ENCODE peak calls at places on chromosomes 4 and X, in five cellular contexts. N is choroid plexus epithelial cell, S is NCI-H1694, G is osteocyte, P is fibroblast of pulmonary artery. T is an unnamed sample.

GRCh38 chrX:103919336-103919682 is 43.1 kb upstream of the TMSB15B start:
- DNase-seq in G (no peak), S (peak; percentile 23), N (peak; percentile 59), P (peak; percentile 43), T (peak; percentile 21)

GRCh38 chrX:153766098-153766817 is 2.2 kb downstream of the PLXNB3 start:
- DNase-seq in P (peak; percentile 63), S (no peak), G (no peak), N (peak; percentile 66), T (peak; percentile 31)

GRCh38 chr4:65623509-65623908 is 46.8 kb downstream of the EPHA5 start:
- DNase-seq in S (peak; percentile 4), G (no peak), P (peak; percentile 68), N (peak; percentile 66), T (no peak)

GRCh38 chr4:144831971-144832370 is 186.0 kb downstream of the HHIP start:
- DNase-seq in G (no peak), P (peak; percentile 25), N (peak; percentile 47), S (no peak), T (peak; percentile 1)

GRCh38 chrX:15055146-15055930 is 182.1 kb downstream of the MOSPD2 start:
- DNase-seq in P (no peak), N (peak; percentile 2), G (no peak), S (no peak), T (no peak)

GRCh38 chrX:130771230-130771629 is 131.8 kb downstream of the ENOX2 start:
- DNase-seq in N (no peak), P (no peak), S (no peak), G (no peak), T (no peak)

GRCh38 chrX:98191003-98191402 is 1307.3 kb downstream of the RPA4 start:
- DNase-seq in G (no peak), N (no peak), P (no peak), S (no peak), T (no peak)

GRCh38 chrX:50893466-50893865 is 17.1 kb upstream of the BMP15 start:
- DNase-seq in N (no peak), S (no peak), P (no peak), G (no peak), T (no peak)

GRCh38 chr4:8709729-8710360 is 117.3 kb downstream of the CPZ start:
- DNase-seq in P (no peak), G (peak; percentile 80), N (no peak), S (no peak), T (no peak)

GRCh38 chrX:50812995-50813842 is 775 bp downstream of the SHROOM4 start:
- DNase-seq in N (peak; percentile 63), P (peak; percentile 61), S (no peak), G (peak; percentile 82), T (no peak)

GRCh38 chr4:75671802-75672421 is 1.3 kb downstream of the G3BP2 start:
- DNase-seq in S (no peak), G (no peak), N (no peak), P (peak; percentile 16), T (no peak)

GRCh38 chr4:119300388-119301131 is 21.4 kb downstream of the FABP2 start:
- DNase-seq in S (no peak), N (peak; percentile 95), P (peak; percentile 92), G (peak; percentile 96), T (no peak)

GRCh38 chr4:86498560-86499166 is 95.5 kb upstream of the PTPN13 start:
- DNase-seq in G (no peak), P (peak; percentile 74), S (peak; percentile 57), N (peak; percentile 83), T (peak; percentile 13)

GRCh38 chr4:183097251-183098079 is 1.6 kb upstream of the WWC2 start:
- DNase-seq in G (no peak), N (peak; percentile 54), P (no peak), S (no peak), T (no peak)

GRCh38 chr4:62193726-62194125 is 993.6 kb downstream of the ADGRL3 start:
- DNase-seq in S (no peak), G (no peak), P (peak; percentile 10), N (peak; percentile 12), T (no peak)

GRCh38 chrX:101931104-101931493 is 728 bp downstream of the ZMAT1 start:
- DNase-seq in S (no peak), P (no peak), N (no peak), G (no peak), T (no peak)

GRCh38 chr4:30208731-30209435 is 511.3 kb upstream of the PCDH7 start:
- DNase-seq in G (no peak), N (peak; percentile 5), P (peak; percentile 18), S (no peak), T (no peak)

GRCh38 chrX:72126539-72127140 is 5.1 kb downstream of the RTL5 start:
- DNase-seq in N (peak; percentile 84), G (peak; percentile 95), S (peak; percentile 91), P (peak; percentile 88), T (peak; percentile 47)

GRCh38 chr4:123826896-123827295 is 430.3 kb downstream of the SPRY1 start:
- DNase-seq in P (peak; percentile 87), S (no peak), N (peak; percentile 84), G (no peak), T (no peak)

GRCh38 chrX:133645977-133646750 is 230.9 kb upstream of the GPC4 start:
- DNase-seq in G (no peak), P (peak; percentile 91), N (peak; percentile 84), S (no peak), T (no peak)

GRCh38 chr4:123503698-123504389 is 107.2 kb downstream of the SPRY1 start:
- DNase-seq in P (no peak), S (no peak), N (no peak), G (no peak), T (no peak)

GRCh38 chr4:47519239-47519883 is 34.3 kb downstream of the ATP10D start:
- DNase-seq in S (no peak), G (no peak), N (peak; percentile 67), P (no peak), T (no peak)

GRCh38 chr4:791866-792630 is 33.9 kb downstream of the CPLX1 start:
- DNase-seq in S (no peak), N (no peak), P (no peak), G (no peak), T (no peak)

GRCh38 chr4:138242076-138242829 is at the start of gene SLC7A11:
- DNase-seq in N (peak; percentile 99), G (peak; percentile 91), S (no peak), P (peak; percentile 99), T (peak; percentile 65)

GRCh38 chr4:96228463-96228862 is 388.6 kb downstream of the PDHA2 start:
- DNase-seq in P (no peak), G (no peak), N (peak; percentile 3), S (no peak), T (no peak)

GRCh38 chr4:154317600-154317999 is 174.0 kb downstream of the DCHS2 start:
- DNase-seq in P (no peak), S (no peak), G (no peak), N (no peak), T (no peak)

GRCh38 chr4:41611881-41612871 is 74.2 kb downstream of the LIMCH1 start:
- DNase-seq in G (no peak), P (peak; percentile 51), N (peak; percentile 42), S (no peak), T (no peak)

GRCh38 chr4:54840992-54841768 is 183.4 kb downstream of the KIT start:
- DNase-seq in N (peak; percentile 26), G (no peak), S (no peak), P (peak; percentile 16), T (no peak)

GRCh38 chrX:46036508-46036907 is 508.7 kb downstream of the ZNF674 start:
- DNase-seq in S (no peak), P (no peak), G (no peak), N (no peak), T (no peak)

GRCh38 chr4:98873059-98873458 is 55.9 kb downstream of the EIF4E start:
- DNase-seq in P (peak; percentile 73), S (no peak), G (no peak), N (peak; percentile 76), T (no peak)

GRCh38 chr4:1099270-1099669 is 14.1 kb downstream of the RNF212 start:
- DNase-seq in G (peak; percentile 72), P (no peak), N (no peak), S (no peak), T (no peak)

T was measured in NCI-H2107.